ENCODE peak calls at places on chromosomes 1 and 21, in seven cellular contexts. M is GM13977, Y is HFFc6, I is activated B cell treated with CpG ODN at 0.5 μM for 24 hours, X is CD14-positive monocyte, J is NB4, A is osteocyte. E is an unnamed sample.

GRCh38 chr1:243268284-243268653 is 12.4 kb downstream of the SDCCAG8 start:
- DNase-seq in M (no peak), Y (peak; percentile 81), I (no peak), X (no peak), J (no peak), A (no peak), E (no peak)

GRCh38 chr1:38735651-38736161 is 123.9 kb downstream of the RRAGC start:
- DNase-seq in M (no peak), Y (peak; percentile 40), I (no peak), X (no peak), J (no peak), A (no peak), E (no peak)

GRCh38 chr1:225890346-225891228 is 1.6 kb upstream of the LEFTY1 start:
- DNase-seq in M (no peak), Y (no peak), I (no peak), X (peak; percentile 30), J (no peak), A (no peak), E (no peak)

GRCh38 chr1:237932806-237933205 is 42.1 kb upstream of the ZP4 start:
- DNase-seq in M (no peak), Y (peak; percentile 19), I (no peak), X (no peak), J (no peak), A (no peak), E (no peak)

GRCh38 chr21:44869860-44870747 is 3.4 kb downstream of the PTTG1IP start:
- DNase-seq in M (no peak), Y (peak; percentile 96), I (no peak), X (no peak), J (no peak), A (no peak), E (peak; percentile 81)

GRCh38 chr1:38872401-38873026 is 634 bp downstream of the MYCBP start:
- DNase-seq in M (peak; percentile 61), Y (no peak), I (no peak), X (peak; percentile 51), J (peak; percentile 49), A (no peak), E (no peak)

GRCh38 chr1:205610036-205610435 is 21.8 kb downstream of the ELK4 start:
- DNase-seq in M (no peak), Y (no peak), I (no peak), X (no peak), J (no peak), A (no peak), E (no peak)

GRCh38 chr1:197395209-197395608 is 127.2 kb downstream of the CRB1 start:
- DNase-seq in M (no peak), Y (no peak), I (no peak), X (no peak), J (no peak), A (no peak), E (no peak)

DNA sequence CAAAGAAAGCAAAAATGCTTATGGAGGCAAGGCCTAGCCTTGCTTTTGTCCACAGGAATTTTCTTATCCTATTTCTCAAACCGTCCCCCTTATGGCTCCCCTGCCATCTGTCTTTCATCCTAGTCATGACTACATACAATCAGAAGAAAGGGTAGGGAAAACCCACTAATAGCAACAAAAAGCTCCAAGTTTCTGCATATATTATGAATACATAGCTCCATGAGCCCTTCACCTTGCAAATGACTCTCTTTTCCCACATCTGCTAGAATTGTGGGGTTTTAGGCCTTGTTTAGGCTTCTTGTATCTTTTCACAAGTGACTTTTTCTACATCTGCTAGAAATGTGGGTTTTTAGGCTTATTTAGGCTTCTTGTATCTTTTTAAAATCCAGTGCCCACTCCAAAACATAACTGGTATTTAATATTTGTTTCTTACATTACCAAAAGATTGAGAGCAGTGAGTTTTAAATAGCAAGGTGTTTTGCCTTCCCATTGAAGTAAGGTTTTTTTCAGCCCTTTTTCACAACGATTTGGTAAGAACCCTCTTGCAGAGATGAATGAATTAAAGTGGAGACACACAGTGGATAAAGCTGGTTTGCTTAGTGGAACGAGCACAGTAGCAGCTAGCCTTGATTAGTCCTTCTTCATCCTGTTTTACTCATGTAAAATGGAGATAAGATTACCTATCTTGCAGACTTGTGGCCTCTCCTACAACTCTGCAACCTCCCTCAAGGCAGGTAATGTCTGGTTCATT is 4.4 kb downstream of the GADD45A start:
- DNase-seq in M (no peak), Y (no peak), I (no peak), X (no peak), J (no peak), A (no peak), E (no peak)
- TF ChIP-seq CTCF in M (no peak), Y (no peak), I (no peak), X (no peak), J (no peak), A (no peak), E (no peak)

GRCh38 chr21:34639250-34639649 is 24.3 kb upstream of the RCAN1 start:
- DNase-seq in M (no peak), Y (no peak), I (no peak), X (no peak), J (no peak), A (no peak), E (no peak)
- TF ChIP-seq CTCF in M (no peak), Y (no peak), I (no peak), X (no peak), J (no peak), A (no peak), E (no peak)

DNA sequence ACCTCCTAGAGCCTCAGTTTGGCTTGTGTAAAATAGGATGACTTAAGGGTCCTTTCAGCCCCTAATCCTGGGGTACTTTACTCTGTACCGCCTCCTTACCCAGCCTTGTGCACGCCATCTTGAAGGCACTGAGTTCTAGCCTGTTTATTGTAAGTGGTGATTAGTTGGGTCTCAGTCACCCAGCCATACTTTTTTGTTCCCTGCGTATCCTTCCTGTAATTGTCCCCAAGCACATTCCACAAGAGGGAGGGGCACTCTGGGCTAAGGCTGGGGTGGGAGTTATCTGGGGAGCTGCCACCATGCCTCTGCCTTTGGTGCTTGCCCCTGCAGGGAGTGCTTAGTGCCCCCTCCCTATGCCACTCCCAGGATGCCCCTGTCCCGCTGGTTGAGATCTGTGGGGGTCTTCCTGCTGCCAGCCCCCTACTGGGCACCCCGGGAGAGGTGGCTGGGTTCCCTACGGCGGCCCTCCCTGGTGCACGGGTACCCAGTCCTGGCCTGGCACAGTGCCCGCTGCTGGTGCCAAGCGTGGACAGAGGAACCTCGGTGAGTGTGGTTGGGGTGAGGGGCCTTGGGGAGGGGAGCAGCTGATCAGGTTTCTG is 856 bp downstream of the FDPS start:
- DNase-seq in M (no peak), Y (no peak), I (no peak), X (no peak), J (peak; percentile 19), A (no peak), E (no peak)
- TF ChIP-seq CTCF in M (no peak), Y (no peak), I (no peak), X (no peak), J (no peak), A (no peak), E (no peak)

GRCh38 chr1:246111570-246111969 is 395.5 kb downstream of the SMYD3 start:
- DNase-seq in M (no peak), Y (no peak), I (no peak), X (no peak), J (no peak), A (no peak), E (no peak)
- TF ChIP-seq CTCF in M (no peak), Y (no peak), I (no peak), X (no peak), J (no peak), A (no peak), E (no peak)

GRCh38 chr1:63147783-63148182 is 174.6 kb upstream of the FOXD3 start:
- DNase-seq in M (no peak), Y (no peak), I (no peak), X (no peak), J (no peak), A (no peak), E (no peak)

GRCh38 chr1:63152572-63152971 is 169.8 kb upstream of the FOXD3 start:
- DNase-seq in M (no peak), Y (no peak), I (no peak), X (no peak), J (no peak), A (no peak), E (no peak)

GRCh38 chr1:63143482-63143881 is 178.9 kb upstream of the FOXD3 start:
- DNase-seq in M (no peak), Y (no peak), I (no peak), X (no peak), J (no peak), A (no peak), E (no peak)

DNA sequence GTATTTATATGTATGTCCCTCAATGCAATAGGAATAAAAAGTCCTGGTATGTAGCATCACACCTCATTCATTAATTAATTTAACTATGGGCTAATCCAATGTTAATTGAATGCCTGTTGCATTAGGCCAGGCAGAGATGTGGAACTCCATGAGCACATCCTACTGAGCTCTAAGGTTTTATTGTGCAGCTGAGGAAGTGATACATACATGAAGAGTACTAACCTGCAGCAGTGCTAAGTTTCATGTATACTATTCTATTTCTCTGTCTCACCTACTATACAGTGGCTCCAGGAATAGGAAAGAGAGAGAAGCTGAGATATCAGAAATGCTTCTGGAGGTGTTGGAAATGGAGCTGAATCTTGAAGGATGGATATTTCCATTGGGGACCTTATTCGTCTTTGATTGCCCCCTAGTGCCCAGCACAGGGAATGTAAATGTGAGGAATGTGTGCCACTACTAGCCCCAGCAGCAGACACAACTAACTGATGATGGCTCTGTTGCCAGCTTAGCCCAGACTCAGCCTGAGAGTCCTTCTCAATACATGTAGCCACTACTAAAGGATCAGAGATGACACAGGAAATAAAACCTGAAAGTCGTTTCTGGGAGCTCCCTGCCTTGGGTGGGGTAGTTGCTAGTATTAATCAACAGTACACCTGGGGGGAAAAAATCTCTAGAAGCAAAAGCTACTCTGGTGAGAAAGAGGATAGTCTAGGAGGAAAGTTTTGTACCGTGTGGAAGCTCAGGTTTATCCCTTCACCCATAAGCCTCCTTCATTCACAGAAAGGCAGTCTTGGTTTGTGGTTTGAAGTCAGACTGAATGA is 173.3 kb upstream of the FOXD3 start:
- DNase-seq in M (peak; percentile 25), Y (no peak), I (no peak), X (no peak), J (peak; percentile 33), A (no peak), E (no peak)
- TF ChIP-seq CTCF in M (peak; percentile 72), Y (peak; percentile 61), I (no peak), X (peak; percentile 39), J (peak; percentile 64), A (peak; percentile 79), E (no peak)

DNA sequence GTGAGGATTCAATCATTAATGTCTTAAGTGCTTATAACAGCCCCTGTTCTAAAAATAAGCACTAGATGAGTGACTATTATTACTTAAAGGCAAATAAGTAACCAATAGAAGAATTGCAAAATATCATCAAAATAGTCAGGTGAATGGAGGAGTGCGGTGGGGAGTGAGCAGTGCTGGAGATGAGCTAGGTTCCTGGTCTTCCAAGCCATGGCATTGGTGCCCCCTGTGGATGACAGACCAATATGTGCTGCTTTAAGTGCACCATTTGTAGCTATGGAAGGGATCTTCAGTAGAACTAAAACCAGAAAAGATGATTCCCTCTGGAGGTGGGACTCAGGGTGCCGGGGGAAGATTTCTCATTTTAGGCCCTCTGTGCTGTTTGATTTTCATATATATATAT is 46.1 kb upstream of the SLC30A1 start:
- DNase-seq in M (no peak), Y (peak; percentile 31), I (no peak), X (peak; percentile 70), J (peak; percentile 76), A (no peak), E (no peak)
- TF ChIP-seq CTCF in M (peak; percentile 30), Y (peak; percentile 55), I (no peak), X (peak; percentile 72), J (peak; percentile 49), A (no peak), E (no peak)

E was measured in omental fat pad.